ENCODE peak calls at places on chromosomes 7 and 10, in seven cellular contexts. One of them, this sample, is unnamed.
A peak's percentile ranks its signal among the peaks of the same experiment; 100 is the strongest.

GRCh38 chr10:75265856-75266255 is 30.1 kb upstream of the COMTD1 start:
- DNase-seq in uterus: no peak
- DNase-seq in HCT116: no peak
- DNase-seq in spleen: no peak
- DNase-seq in prostate gland: no peak
- DNase-seq in body of pancreas: no peak
- DNase-seq in ovary: no peak
- DNase-seq in this sample: no peak

GRCh38 chr10:52031771-52032170 is 282.3 kb upstream of the DKK1 start:
- DNase-seq in uterus: no peak
- DNase-seq in HCT116: no peak
- DNase-seq in spleen: no peak
- DNase-seq in prostate gland: no peak
- DNase-seq in body of pancreas: no peak
- DNase-seq in ovary: no peak
- DNase-seq in this sample: no peak

GRCh38 chr10:74924251-74924954 is 98.0 kb downstream of the KAT6B start:
- DNase-seq in uterus: no peak
- DNase-seq in HCT116: peak; percentile 57
- DNase-seq in spleen: no peak
- DNase-seq in prostate gland: no peak
- DNase-seq in body of pancreas: no peak
- DNase-seq in ovary: no peak
- DNase-seq in this sample: no peak

GRCh38 chr10:127117125-127117524 is 79.3 kb downstream of the INSYN2A start:
- DNase-seq in uterus: peak; percentile 31
- DNase-seq in HCT116: no peak
- DNase-seq in spleen: no peak
- DNase-seq in prostate gland: peak; percentile 20
- DNase-seq in body of pancreas: peak; percentile 41
- DNase-seq in ovary: peak; percentile 69
- DNase-seq in this sample: peak; percentile 52

GRCh38 chr10:14547826-14548225 is 217.1 kb upstream of the FRMD4A start:
- DNase-seq in uterus: no peak
- DNase-seq in HCT116: no peak
- DNase-seq in spleen: no peak
- DNase-seq in prostate gland: no peak
- DNase-seq in body of pancreas: no peak
- DNase-seq in ovary: no peak
- DNase-seq in this sample: no peak

GRCh38 chr10:22365233-22365632 is 19.9 kb downstream of the SPAG6 start:
- DNase-seq in uterus: no peak
- DNase-seq in HCT116: no peak
- DNase-seq in spleen: no peak
- DNase-seq in prostate gland: no peak
- DNase-seq in body of pancreas: no peak
- DNase-seq in ovary: no peak
- DNase-seq in this sample: no peak

GRCh38 chr10:84269773-84270172 is 24.9 kb downstream of the RGR start:
- DNase-seq in uterus: no peak
- DNase-seq in HCT116: peak; percentile 66
- DNase-seq in spleen: no peak
- DNase-seq in prostate gland: no peak
- DNase-seq in body of pancreas: no peak
- DNase-seq in ovary: no peak
- DNase-seq in this sample: no peak

GRCh38 chr10:112775347-112775746 is 174.7 kb upstream of the TCF7L2 start:
- DNase-seq in uterus: no peak
- DNase-seq in HCT116: no peak
- DNase-seq in spleen: no peak
- DNase-seq in prostate gland: no peak
- DNase-seq in body of pancreas: no peak
- DNase-seq in ovary: no peak
- DNase-seq in this sample: no peak

GRCh38 chr7:17651296-17651695 is 289.0 kb downstream of the SNX13 start:
- DNase-seq in uterus: no peak
- DNase-seq in HCT116: no peak
- DNase-seq in spleen: no peak
- DNase-seq in prostate gland: no peak
- DNase-seq in body of pancreas: no peak
- DNase-seq in ovary: no peak
- DNase-seq in this sample: no peak

GRCh38 chr7:81111781-81112540 is 193.1 kb upstream of the SEMA3C start:
- DNase-seq in uterus: no peak
- DNase-seq in HCT116: no peak
- DNase-seq in spleen: no peak
- DNase-seq in prostate gland: no peak
- DNase-seq in body of pancreas: no peak
- DNase-seq in ovary: no peak
- DNase-seq in this sample: no peak

GRCh38 chr10:45373783-45374450 is at the start of gene ALOX5:
- DNase-seq in uterus: peak; percentile 62
- DNase-seq in HCT116: no peak
- DNase-seq in spleen: peak; percentile 95
- DNase-seq in prostate gland: peak; percentile 46
- DNase-seq in body of pancreas: peak; percentile 87
- DNase-seq in ovary: peak; percentile 39
- DNase-seq in this sample: peak; percentile 82

GRCh38 chr7:152136623-152137022 is 111.1 kb downstream of the GALNT11 start:
- DNase-seq in uterus: no peak
- DNase-seq in HCT116: no peak
- DNase-seq in spleen: no peak
- DNase-seq in prostate gland: no peak
- DNase-seq in body of pancreas: no peak
- DNase-seq in ovary: no peak
- DNase-seq in this sample: no peak

GRCh38 chr10:96987842-96988175 is 155.7 kb downstream of the LCOR start:
- DNase-seq in uterus: no peak
- DNase-seq in HCT116: no peak
- DNase-seq in spleen: no peak
- DNase-seq in prostate gland: no peak
- DNase-seq in body of pancreas: no peak
- DNase-seq in ovary: no peak
- DNase-seq in this sample: no peak

GRCh38 chr10:130766071-130766470 is 545.5 kb downstream of the TCERG1L start:
- DNase-seq in uterus: no peak
- DNase-seq in HCT116: no peak
- DNase-seq in spleen: peak; percentile 60
- DNase-seq in prostate gland: no peak
- DNase-seq in body of pancreas: no peak
- DNase-seq in ovary: no peak
- DNase-seq in this sample: no peak

GRCh38 chr7:44104880-44105771 is 981 bp downstream of the AEBP1 start:
- DNase-seq in uterus: peak; percentile 73
- DNase-seq in HCT116: no peak
- DNase-seq in spleen: peak; percentile 63
- DNase-seq in prostate gland: no peak
- DNase-seq in body of pancreas: no peak
- DNase-seq in ovary: peak; percentile 72
- DNase-seq in this sample: no peak

GRCh38 chr10:103701380-103702222 is 153.8 kb downstream of the SH3PXD2A start:
- DNase-seq in uterus: no peak
- DNase-seq in HCT116: no peak
- DNase-seq in spleen: no peak
- DNase-seq in prostate gland: no peak
- DNase-seq in body of pancreas: no peak
- DNase-seq in ovary: no peak
- DNase-seq in this sample: no peak
- TF ChIP-seq POLR2A in uterus: no peak
- TF ChIP-seq POLR2A in HCT116: no peak
- TF ChIP-seq POLR2A in spleen: no peak
- TF ChIP-seq POLR2A in prostate gland: no peak
- TF ChIP-seq POLR2A in body of pancreas: no peak
- TF ChIP-seq POLR2A in ovary: no peak
- TF ChIP-seq POLR2A in this sample: no peak

DNA sequence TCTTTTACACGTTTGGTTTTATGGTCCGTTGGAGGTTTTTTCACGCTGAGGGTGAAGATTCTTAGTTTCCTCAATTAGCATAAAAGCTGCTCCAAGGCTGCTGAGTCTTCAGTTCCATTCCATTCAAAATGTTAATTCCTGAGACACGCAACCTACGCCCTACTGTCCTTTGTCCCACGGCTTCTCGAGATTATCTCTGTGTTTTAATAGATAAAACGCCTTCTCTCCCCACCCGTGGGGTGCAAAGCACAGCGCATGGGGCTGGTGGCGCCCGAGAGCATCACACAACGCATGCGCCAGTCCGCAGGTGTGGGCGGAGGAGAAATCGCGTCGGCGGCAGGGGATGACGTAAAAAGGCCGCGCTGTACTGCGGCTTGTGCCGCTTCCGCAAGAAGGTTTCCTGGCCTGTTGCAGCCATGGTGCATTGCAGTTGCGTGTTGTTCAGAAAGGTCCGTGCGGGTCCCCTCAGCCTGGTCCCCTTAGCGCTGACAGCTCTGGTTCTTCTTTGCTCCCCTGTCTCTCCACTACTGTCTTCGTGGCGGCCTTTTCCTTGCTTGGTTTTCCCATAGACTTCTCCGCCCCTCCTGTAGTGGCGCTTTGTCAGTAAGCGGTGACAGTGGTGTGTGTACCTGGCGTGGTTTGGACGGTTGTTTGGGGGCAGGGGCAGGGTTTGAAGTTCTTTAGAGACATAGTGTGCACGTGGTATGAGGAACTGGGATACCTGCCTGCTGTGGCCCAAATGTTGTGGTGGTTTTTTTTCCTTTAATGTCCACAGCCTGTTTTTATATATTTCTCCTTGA is at the start of gene GTPBP10:
- DNase-seq in uterus: peak; percentile 95
- DNase-seq in HCT116: peak; percentile 91
- DNase-seq in spleen: peak; percentile 98
- DNase-seq in prostate gland: peak; percentile 91
- DNase-seq in body of pancreas: peak; percentile 94
- DNase-seq in ovary: peak; percentile 94
- DNase-seq in this sample: peak; percentile 97
- TF ChIP-seq POLR2A in uterus: peak; percentile 65
- TF ChIP-seq POLR2A in HCT116: peak; percentile 70
- TF ChIP-seq POLR2A in spleen: peak; percentile 89
- TF ChIP-seq POLR2A in prostate gland: peak; percentile 65
- TF ChIP-seq POLR2A in body of pancreas: peak; percentile 90
- TF ChIP-seq POLR2A in ovary: peak; percentile 57
- TF ChIP-seq POLR2A in this sample: peak; percentile 97

DNA sequence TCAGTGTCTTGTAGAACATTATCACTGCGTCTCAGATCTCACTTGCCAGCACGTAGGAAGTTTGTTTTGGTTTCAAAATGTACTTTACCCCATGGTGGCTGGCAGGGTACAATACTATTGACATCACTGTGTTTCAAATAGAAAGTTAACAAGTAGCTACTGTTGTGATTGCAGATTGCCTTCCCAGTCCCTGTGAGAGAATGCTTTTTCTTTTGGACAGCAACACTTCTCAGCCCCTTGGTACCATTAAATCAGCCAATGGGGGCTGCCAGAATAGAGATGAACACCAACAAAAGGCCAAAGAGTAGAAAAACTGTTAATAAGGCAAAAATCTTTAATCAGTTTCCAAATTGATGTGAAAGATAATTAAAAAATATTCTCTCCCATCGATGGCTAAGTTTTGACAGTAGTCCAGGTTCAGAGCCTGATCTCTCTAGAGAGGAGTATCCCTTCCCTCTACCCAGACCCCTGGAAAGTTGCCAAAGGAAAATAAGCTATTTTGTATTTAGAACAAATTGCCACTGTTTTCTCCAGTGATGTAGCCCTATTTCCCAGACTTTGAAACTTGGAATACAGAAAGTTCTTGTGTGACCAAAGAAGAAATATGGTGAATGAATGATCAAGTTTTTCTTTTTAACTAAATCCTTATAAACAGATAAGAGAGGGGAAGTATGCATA is 34.9 kb downstream of the SMNDC1 start:
- DNase-seq in uterus: no peak
- DNase-seq in HCT116: no peak
- DNase-seq in spleen: no peak
- DNase-seq in prostate gland: peak; percentile 12
- DNase-seq in body of pancreas: peak; percentile 57
- DNase-seq in ovary: no peak
- DNase-seq in this sample: no peak
- TF ChIP-seq POLR2A in uterus: no peak
- TF ChIP-seq POLR2A in HCT116: no peak
- TF ChIP-seq POLR2A in spleen: no peak
- TF ChIP-seq POLR2A in prostate gland: no peak
- TF ChIP-seq POLR2A in body of pancreas: peak; percentile 47
- TF ChIP-seq POLR2A in ovary: no peak
- TF ChIP-seq POLR2A in this sample: no peak

GRCh38 chr10:86670290-86670811 is 2.0 kb downstream of the LDB3 start:
- DNase-seq in uterus: no peak
- DNase-seq in HCT116: no peak
- DNase-seq in spleen: no peak
- DNase-seq in prostate gland: no peak
- DNase-seq in body of pancreas: no peak
- DNase-seq in ovary: no peak
- DNase-seq in this sample: no peak

GRCh38 chr10:86667421-86668181 is 710 bp upstream of the LDB3 start:
- DNase-seq in uterus: no peak
- DNase-seq in HCT116: no peak
- DNase-seq in spleen: no peak
- DNase-seq in prostate gland: no peak
- DNase-seq in body of pancreas: no peak
- DNase-seq in ovary: no peak
- DNase-seq in this sample: no peak

GRCh38 chr10:86666538-86666937 is 1.8 kb upstream of the LDB3 start:
- DNase-seq in uterus: no peak
- DNase-seq in HCT116: no peak
- DNase-seq in spleen: no peak
- DNase-seq in prostate gland: no peak
- DNase-seq in body of pancreas: no peak
- DNase-seq in ovary: no peak
- DNase-seq in this sample: no peak

GRCh38 chr10:86670876-86671275 is 2.6 kb downstream of the LDB3 start:
- DNase-seq in uterus: no peak
- DNase-seq in HCT116: no peak
- DNase-seq in spleen: no peak
- DNase-seq in prostate gland: no peak
- DNase-seq in body of pancreas: no peak
- DNase-seq in ovary: no peak
- DNase-seq in this sample: no peak

DNA sequence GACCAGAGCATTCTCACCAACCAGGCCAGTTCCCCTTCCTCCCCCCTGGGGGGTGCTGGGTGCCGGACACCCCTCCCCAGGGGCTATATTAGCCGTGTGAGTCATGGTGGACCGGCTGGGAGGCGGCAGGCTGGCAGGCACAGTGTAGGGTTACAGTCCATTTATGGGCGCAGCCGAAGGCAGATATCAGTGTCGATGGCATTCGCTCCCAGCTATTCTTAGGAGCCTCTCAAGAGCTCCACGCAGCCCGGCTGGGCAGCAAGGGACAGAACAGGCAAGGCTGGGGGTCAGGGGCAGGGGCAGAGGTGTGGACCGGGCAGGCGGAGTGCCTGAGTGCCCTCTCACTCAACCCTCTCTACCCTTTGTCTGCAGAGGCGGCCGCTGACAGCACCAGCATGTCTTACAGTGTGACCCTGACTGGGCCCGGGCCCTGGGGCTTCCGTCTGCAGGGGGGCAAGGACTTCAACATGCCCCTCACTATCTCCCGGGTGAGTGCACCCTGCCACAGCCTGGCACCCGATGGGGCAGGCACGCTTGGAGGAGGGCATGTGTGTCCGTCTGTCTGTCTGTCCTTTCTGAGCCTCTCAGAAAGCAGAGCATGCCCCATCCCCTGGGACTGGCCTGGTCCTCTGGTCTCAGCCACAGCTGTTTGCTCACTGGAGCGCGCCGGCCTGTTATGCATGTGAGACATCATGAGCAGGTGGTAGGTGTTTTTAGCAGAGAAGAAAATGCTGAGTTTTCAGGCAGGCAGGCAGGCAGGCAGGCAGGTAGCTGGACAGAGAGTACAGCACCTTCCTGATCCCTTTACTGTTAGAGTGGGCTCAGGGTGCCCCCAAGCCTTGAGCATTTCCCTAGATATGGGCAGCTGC is at the start of gene LDB3:
- DNase-seq in uterus: peak; percentile 57
- DNase-seq in HCT116: no peak
- DNase-seq in spleen: no peak
- DNase-seq in prostate gland: no peak
- DNase-seq in body of pancreas: no peak
- DNase-seq in ovary: peak; percentile 47
- DNase-seq in this sample: no peak
- TF ChIP-seq POLR2A in uterus: peak; percentile 44
- TF ChIP-seq POLR2A in HCT116: no peak
- TF ChIP-seq POLR2A in spleen: no peak
- TF ChIP-seq POLR2A in prostate gland: peak; percentile 18
- TF ChIP-seq POLR2A in body of pancreas: no peak
- TF ChIP-seq POLR2A in ovary: no peak
- TF ChIP-seq POLR2A in this sample: no peak

This sample was measured in erythroblast.